ENCODE peak calls at places on chromosomes 6 and 20, in nine cellular contexts. N, O, L, V, Q, X, P, J and K are unnamed samples.

GRCh38 chr6:81997091-81997926 is 244.8 kb upstream of the TENT5A start:
- DNase-seq in N (peak), X (no peak), J (peak), Q (no peak), O (no peak), L (peak), P (no peak), V (no peak), K (no peak)

GRCh38 chr6:144675231-144675861 is 390.2 kb downstream of the UTRN start:
- DNase-seq in N (peak), V (peak), X (no peak), P (no peak), J (peak), Q (no peak), O (no peak), L (peak), K (no peak)

GRCh38 chr6:68649669-68650068 is 14.6 kb downstream of the ADGRB3 start:
- DNase-seq in P (no peak), L (no peak), Q (no peak), O (no peak), J (no peak), V (no peak), N (no peak), X (no peak), K (no peak)

GRCh38 chr20:34110025-34111013 is 1.7 kb downstream of the EIF2S2 start:
- DNase-seq in X (no peak), J (peak), L (peak), Q (no peak), N (peak), O (no peak), P (no peak), V (no peak), K (no peak)

GRCh38 chr6:169622618-169623017 is 79.2 kb downstream of the WDR27 start:
- DNase-seq in N (peak), L (no peak), J (no peak), Q (no peak), O (no peak), P (no peak), X (no peak), V (no peak), K (no peak)

GRCh38 chr6:7671076-7671475 is 54.8 kb upstream of the BMP6 start:
- DNase-seq in V (no peak), X (no peak), N (peak), J (peak), O (no peak), L (peak), P (peak), Q (no peak), K (no peak)

GRCh38 chr6:78611886-78612480 is 255.4 kb upstream of the IRAK1BP1 start:
- DNase-seq in Q (no peak), N (peak), V (no peak), L (peak), O (no peak), X (no peak), P (peak), J (peak), K (no peak)

GRCh38 chr6:818191-818590 is 125.3 kb upstream of the EXOC2 start:
- DNase-seq in O (no peak), V (no peak), X (no peak), N (no peak), L (no peak), Q (no peak), P (no peak), J (no peak), K (no peak)

GRCh38 chr6:116433313-116433712 is 27.9 kb upstream of the CALHM6 start:
- DNase-seq in L (no peak), Q (no peak), X (no peak), O (no peak), N (no peak), J (no peak), P (no peak), V (no peak), K (no peak)

GRCh38 chr6:53615633-53616449 is 49.7 kb downstream of the KLHL31 start:
- DNase-seq in P (peak), N (peak), L (peak), V (no peak), O (no peak), X (no peak), Q (peak), J (peak), K (no peak)

GRCh38 chr6:70221025-70221714 is 81.7 kb downstream of the COL9A1 start:
- DNase-seq in L (peak), Q (no peak), V (no peak), N (peak), O (no peak), P (peak), J (peak), X (no peak), K (no peak)

GRCh38 chr6:125868996-125869395 is 78.2 kb downstream of the NCOA7 start:
- DNase-seq in O (peak), J (no peak), L (no peak), V (no peak), P (no peak), N (peak), Q (no peak), X (no peak), K (no peak)

GRCh38 chr20:32252189-32252588 is 25.3 kb upstream of the KIF3B start:
- DNase-seq in Q (no peak), X (no peak), J (no peak), L (no peak), V (peak), O (no peak), P (no peak), N (no peak), K (no peak)

GRCh38 chr20:31705598-31706597 is 16.8 kb downstream of the BCL2L1 start:
- DNase-seq in Q (no peak), J (no peak), X (no peak), L (no peak), N (no peak), P (no peak), V (no peak), O (no peak), K (no peak)

GRCh38 chr6:129671442-129672344 is 38.3 kb downstream of the ARHGAP18 start:
- DNase-seq in O (no peak), J (peak), X (no peak), N (no peak), Q (no peak), P (no peak), V (peak), L (no peak), K (no peak)

GRCh38 chr6:129567374-129567773 is 142.6 kb downstream of the ARHGAP18 start:
- DNase-seq in N (peak), O (no peak), X (no peak), Q (no peak), P (peak), V (peak), L (peak), J (peak), K (no peak)

GRCh38 chr20:15763344-15763743 is 809.9 kb downstream of the KIF16B start:
- DNase-seq in P (no peak), O (no peak), X (no peak), J (no peak), V (no peak), Q (no peak), N (no peak), L (peak), K (no peak)

GRCh38 chr6:130965657-130966056 is 97.4 kb downstream of the EPB41L2 start:
- DNase-seq in V (no peak), O (no peak), N (peak), J (peak), X (no peak), Q (no peak), L (peak), P (no peak), K (no peak)

GRCh38 chr6:35142578-35142977 is 1.4 kb upstream of the TCP11 start:
- DNase-seq in P (peak), Q (no peak), J (peak), O (no peak), N (no peak), X (no peak), V (no peak), L (no peak), K (no peak)

GRCh38 chr20:21615617-21616080 is 89.8 kb upstream of the PAX1 start:
- DNase-seq in J (peak), L (peak), V (peak), O (peak), X (no peak), Q (peak), N (peak), P (peak), K (peak)

GRCh38 chr20:63090682-63091571 is 84.2 kb upstream of the BHLHE23 start:
- DNase-seq in Q (no peak), J (no peak), L (no peak), P (no peak), N (no peak), O (peak), X (peak), V (no peak), K (no peak)

GRCh38 chr6:11609324-11610071 is 71.9 kb downstream of the TMEM170B start:
- DNase-seq in J (peak), V (no peak), O (peak), L (peak), P (peak), Q (peak), N (peak), X (no peak), K (no peak)

GRCh38 chr6:56671160-56671559 is 28.5 kb upstream of the DST start:
- DNase-seq in P (no peak), L (no peak), Q (no peak), V (no peak), N (no peak), X (no peak), O (no peak), J (no peak), K (no peak)

GRCh38 chr6:144447487-144447886 is 162.4 kb downstream of the UTRN start:
- DNase-seq in O (no peak), Q (no peak), N (no peak), X (no peak), P (no peak), J (peak), L (peak), V (no peak), K (no peak)

GRCh38 chr20:63216041-63216848 is at the start of gene YTHDF1:
- DNase-seq in X (peak), J (peak), N (peak), Q (peak), L (peak), V (peak), P (peak), O (peak), K (peak)

GRCh38 chr6:34459899-34460593 is 5.8 kb upstream of the PACSIN1 start:
- DNase-seq in J (peak), V (peak), O (no peak), Q (peak), N (peak), L (peak), P (peak), X (no peak), K (no peak)

GRCh38 chr20:15071010-15071808 is 733.8 kb upstream of the FLRT3 start:
- DNase-seq in V (no peak), X (no peak), J (no peak), L (no peak), O (no peak), P (no peak), Q (no peak), N (no peak), K (no peak)

GRCh38 chr20:53413188-53413631 is 180.4 kb downstream of the ZNF217 start:
- DNase-seq in L (no peak), X (peak), J (no peak), Q (peak), P (peak), N (no peak), O (peak), V (peak), K (peak)

GRCh38 chr20:32603046-32603726 is 18.1 kb upstream of the NOL4L start:
- DNase-seq in O (no peak), Q (no peak), P (no peak), J (no peak), L (no peak), X (no peak), V (no peak), N (no peak), K (no peak)

GRCh38 chr6:161480416-161481165 is 206.7 kb upstream of the AGPAT4 start:
- DNase-seq in X (no peak), Q (no peak), N (no peak), V (no peak), J (no peak), P (no peak), O (no peak), L (no peak), K (no peak)

GRCh38 chr20:12201289-12201991 is 283.7 kb downstream of the BTBD3 start:
- DNase-seq in X (no peak), J (peak), Q (no peak), L (peak), P (no peak), O (no peak), V (no peak), N (peak), K (no peak)

GRCh38 chr6:52454556-52454955 is 34.4 kb downstream of the EFHC1 start:
- DNase-seq in X (no peak), L (peak), J (peak), Q (no peak), N (peak), P (no peak), O (no peak), V (no peak), K (no peak)

GRCh38 chr6:155177369-155177961 is 86.3 kb upstream of the CLDN20 start:
- DNase-seq in N (peak), J (peak), P (peak), L (peak), X (no peak), V (peak), O (no peak), Q (no peak), K (no peak)

GRCh38 chr6:35213161-35213823 is 464 bp upstream of the SCUBE3 start:
- DNase-seq in P (no peak), V (no peak), X (no peak), L (no peak), Q (peak), O (no peak), N (no peak), J (no peak), K (no peak)